ENCODE peak calls at places on chromosomes 4 and X, in six cellular contexts. One of them, this sample, is unnamed.

GRCh38 chr4:120215350-120215749 is 148.7 kb upstream of the MAD2L1 start:
- DNase-seq in IMR-90: no peak
- DNase-seq in Karpas-422: no peak
- DNase-seq in HepG2: no peak
- DNase-seq in endothelial cell of umbilical vein: no peak
- DNase-seq in H9: no peak
- DNase-seq in this sample: no peak

GRCh38 chrX:12685541-12685940 is 105.7 kb upstream of the PRPS2 start:
- DNase-seq in IMR-90: peak
- DNase-seq in Karpas-422: no peak
- DNase-seq in HepG2: no peak
- DNase-seq in endothelial cell of umbilical vein: no peak
- DNase-seq in H9: no peak
- DNase-seq in this sample: no peak

GRCh38 chrX:53318766-53319353 is 37.5 kb upstream of the IQSEC2 start:
- DNase-seq in IMR-90: no peak
- DNase-seq in Karpas-422: no peak
- DNase-seq in HepG2: no peak
- DNase-seq in endothelial cell of umbilical vein: no peak
- DNase-seq in H9: no peak
- DNase-seq in this sample: no peak

GRCh38 chrX:149540133-149540620 is 635 bp upstream of the EOLA1 start:
- DNase-seq in IMR-90: peak
- DNase-seq in Karpas-422: peak
- DNase-seq in HepG2: peak
- DNase-seq in endothelial cell of umbilical vein: no peak
- DNase-seq in H9: no peak
- DNase-seq in this sample: peak

GRCh38 chr4:111639876-111640275 is 505.4 kb upstream of the FAM241A start:
- DNase-seq in IMR-90: peak
- DNase-seq in Karpas-422: no peak
- DNase-seq in HepG2: no peak
- DNase-seq in endothelial cell of umbilical vein: peak
- DNase-seq in H9: no peak
- DNase-seq in this sample: peak

GRCh38 chrX:21375795-21376069 is 1.5 kb downstream of the CNKSR2 start:
- DNase-seq in IMR-90: no peak
- DNase-seq in Karpas-422: no peak
- DNase-seq in HepG2: no peak
- DNase-seq in endothelial cell of umbilical vein: no peak
- DNase-seq in H9: no peak
- DNase-seq in this sample: peak

GRCh38 chr4:38366451-38366850 is 297.5 kb upstream of the KLF3 start:
- DNase-seq in IMR-90: no peak
- DNase-seq in Karpas-422: no peak
- DNase-seq in HepG2: no peak
- DNase-seq in endothelial cell of umbilical vein: no peak
- DNase-seq in H9: no peak
- DNase-seq in this sample: no peak

GRCh38 chr4:111718763-111719537 is 426.3 kb upstream of the FAM241A start:
- DNase-seq in IMR-90: no peak
- DNase-seq in Karpas-422: no peak
- DNase-seq in HepG2: no peak
- DNase-seq in endothelial cell of umbilical vein: no peak
- DNase-seq in H9: no peak
- DNase-seq in this sample: peak

GRCh38 chr4:26176621-26177121 is 144.1 kb upstream of the RBPJ start:
- DNase-seq in IMR-90: peak
- DNase-seq in Karpas-422: peak
- DNase-seq in HepG2: no peak
- DNase-seq in endothelial cell of umbilical vein: no peak
- DNase-seq in H9: no peak
- DNase-seq in this sample: peak

GRCh38 chr4:76624271-76624681 is 189.2 kb downstream of the SHROOM3 start:
- DNase-seq in IMR-90: peak
- DNase-seq in Karpas-422: no peak
- DNase-seq in HepG2: no peak
- DNase-seq in endothelial cell of umbilical vein: no peak
- DNase-seq in H9: peak
- DNase-seq in this sample: peak
- H2AFZ ChIP-seq in IMR-90: peak
- H2AFZ ChIP-seq in Karpas-422: no peak
- H2AFZ ChIP-seq in HepG2: no peak
- H2AFZ ChIP-seq in endothelial cell of umbilical vein: no peak
- H2AFZ ChIP-seq in H9: no peak
- H2AFZ ChIP-seq in this sample: no peak

GRCh38 chr4:128376303-128376702 is 88.7 kb upstream of the PGRMC2 start:
- DNase-seq in IMR-90: no peak
- DNase-seq in Karpas-422: no peak
- DNase-seq in HepG2: no peak
- DNase-seq in endothelial cell of umbilical vein: no peak
- DNase-seq in H9: no peak
- DNase-seq in this sample: no peak

GRCh38 chr4:128376958-128377357 is 89.3 kb upstream of the PGRMC2 start:
- DNase-seq in IMR-90: no peak
- DNase-seq in Karpas-422: no peak
- DNase-seq in HepG2: no peak
- DNase-seq in endothelial cell of umbilical vein: no peak
- DNase-seq in H9: no peak
- DNase-seq in this sample: no peak

GRCh38 chr4:128366212-128366611 is 78.6 kb upstream of the PGRMC2 start:
- DNase-seq in IMR-90: no peak
- DNase-seq in Karpas-422: no peak
- DNase-seq in HepG2: no peak
- DNase-seq in endothelial cell of umbilical vein: no peak
- DNase-seq in H9: no peak
- DNase-seq in this sample: no peak

GRCh38 chr4:128371004-128371777 is 83.6 kb upstream of the PGRMC2 start:
- DNase-seq in IMR-90: peak
- DNase-seq in Karpas-422: no peak
- DNase-seq in HepG2: no peak
- DNase-seq in endothelial cell of umbilical vein: no peak
- DNase-seq in H9: no peak
- DNase-seq in this sample: no peak
- H3K9ac ChIP-seq in IMR-90: peak
- H3K9ac ChIP-seq in Karpas-422: no peak
- H3K9ac ChIP-seq in HepG2: no peak
- H3K9ac ChIP-seq in endothelial cell of umbilical vein: no peak
- H3K9ac ChIP-seq in H9: no peak
- H3K9ac ChIP-seq in this sample: no peak

GRCh38 chr4:81215219-81215892 is at the start of gene PRKG2:
- DNase-seq in IMR-90: no peak
- DNase-seq in Karpas-422: no peak
- DNase-seq in HepG2: no peak
- DNase-seq in endothelial cell of umbilical vein: no peak
- DNase-seq in H9: peak
- DNase-seq in this sample: peak
- H2AFZ ChIP-seq in IMR-90: peak
- H2AFZ ChIP-seq in Karpas-422: no peak
- H2AFZ ChIP-seq in HepG2: no peak
- H2AFZ ChIP-seq in endothelial cell of umbilical vein: no peak
- H2AFZ ChIP-seq in H9: no peak
- H2AFZ ChIP-seq in this sample: peak

GRCh38 chr4:102345795-102346100 is 466 bp upstream of the SLC39A8 start:
- DNase-seq in IMR-90: no peak
- DNase-seq in Karpas-422: no peak
- DNase-seq in HepG2: no peak
- DNase-seq in endothelial cell of umbilical vein: no peak
- DNase-seq in H9: no peak
- DNase-seq in this sample: no peak
- H3K9ac ChIP-seq in IMR-90: no peak
- H3K9ac ChIP-seq in Karpas-422: peak
- H3K9ac ChIP-seq in HepG2: no peak
- H3K9ac ChIP-seq in endothelial cell of umbilical vein: peak
- H3K9ac ChIP-seq in H9: no peak
- H3K9ac ChIP-seq in this sample: no peak

DNA sequence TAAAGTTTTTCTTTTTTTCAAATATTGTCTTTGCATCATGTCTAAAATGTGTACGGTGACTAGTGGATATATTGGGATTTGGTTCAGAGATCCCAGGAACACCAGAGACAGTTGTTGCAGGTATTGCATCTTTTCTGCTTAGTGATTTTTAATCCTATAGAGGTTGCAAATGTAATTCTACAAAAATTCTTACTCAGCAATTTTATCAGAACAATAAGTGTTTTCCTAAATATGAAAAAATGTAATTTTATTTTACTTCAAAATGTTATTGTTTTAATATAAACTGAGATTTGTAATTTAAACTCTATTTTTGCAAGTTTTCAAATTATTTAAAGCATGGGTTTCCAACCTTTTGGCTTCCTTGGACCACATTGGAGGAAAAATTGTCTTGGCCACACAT is 8.2 kb downstream of the ZNF718 start:
- DNase-seq in IMR-90: no peak
- DNase-seq in Karpas-422: no peak
- DNase-seq in HepG2: no peak
- DNase-seq in endothelial cell of umbilical vein: no peak
- DNase-seq in H9: no peak
- DNase-seq in this sample: no peak
- H2AFZ ChIP-seq in IMR-90: no peak
- H2AFZ ChIP-seq in Karpas-422: no peak
- H2AFZ ChIP-seq in HepG2: no peak
- H2AFZ ChIP-seq in endothelial cell of umbilical vein: no peak
- H2AFZ ChIP-seq in H9: no peak
- H2AFZ ChIP-seq in this sample: no peak

GRCh38 chrX:69630147-69630546 is 14.2 kb downstream of the EDA start:
- DNase-seq in IMR-90: no peak
- DNase-seq in Karpas-422: no peak
- DNase-seq in HepG2: no peak
- DNase-seq in endothelial cell of umbilical vein: no peak
- DNase-seq in H9: no peak
- DNase-seq in this sample: no peak
- H3K9ac ChIP-seq in IMR-90: no peak
- H3K9ac ChIP-seq in Karpas-422: no peak
- H3K9ac ChIP-seq in HepG2: no peak
- H3K9ac ChIP-seq in endothelial cell of umbilical vein: no peak
- H3K9ac ChIP-seq in H9: no peak
- H3K9ac ChIP-seq in this sample: no peak

GRCh38 chr4:7124643-7125442 is 57.0 kb upstream of the GRPEL1 start:
- DNase-seq in IMR-90: peak
- DNase-seq in Karpas-422: peak
- DNase-seq in HepG2: peak
- DNase-seq in endothelial cell of umbilical vein: peak
- DNase-seq in H9: peak
- DNase-seq in this sample: no peak
- H2AFZ ChIP-seq in IMR-90: peak
- H2AFZ ChIP-seq in Karpas-422: no peak
- H2AFZ ChIP-seq in HepG2: no peak
- H2AFZ ChIP-seq in endothelial cell of umbilical vein: no peak
- H2AFZ ChIP-seq in H9: no peak
- H2AFZ ChIP-seq in this sample: no peak

GRCh38 chr4:10006236-10006603 is 15.1 kb downstream of the SLC2A9 start:
- DNase-seq in IMR-90: no peak
- DNase-seq in Karpas-422: peak
- DNase-seq in HepG2: peak
- DNase-seq in endothelial cell of umbilical vein: peak
- DNase-seq in H9: no peak
- DNase-seq in this sample: no peak

GRCh38 chr4:10008208-10009005 is 12.9 kb downstream of the SLC2A9 start:
- DNase-seq in IMR-90: peak
- DNase-seq in Karpas-422: no peak
- DNase-seq in HepG2: no peak
- DNase-seq in endothelial cell of umbilical vein: peak
- DNase-seq in H9: no peak
- DNase-seq in this sample: no peak

GRCh38 chr4:10007772-10008171 is 13.5 kb downstream of the SLC2A9 start:
- DNase-seq in IMR-90: no peak
- DNase-seq in Karpas-422: no peak
- DNase-seq in HepG2: no peak
- DNase-seq in endothelial cell of umbilical vein: no peak
- DNase-seq in H9: no peak
- DNase-seq in this sample: no peak

GRCh38 chr4:10006604-10007435 is 14.5 kb downstream of the SLC2A9 start:
- DNase-seq in IMR-90: no peak
- DNase-seq in Karpas-422: no peak
- DNase-seq in HepG2: peak
- DNase-seq in endothelial cell of umbilical vein: peak
- DNase-seq in H9: no peak
- DNase-seq in this sample: no peak

GRCh38 chr4:10007436-10007740 is 13.9 kb downstream of the SLC2A9 start:
- DNase-seq in IMR-90: no peak
- DNase-seq in Karpas-422: no peak
- DNase-seq in HepG2: no peak
- DNase-seq in endothelial cell of umbilical vein: no peak
- DNase-seq in H9: no peak
- DNase-seq in this sample: no peak
- H3K9ac ChIP-seq in IMR-90: no peak
- H3K9ac ChIP-seq in Karpas-422: no peak
- H3K9ac ChIP-seq in HepG2: peak
- H3K9ac ChIP-seq in endothelial cell of umbilical vein: no peak
- H3K9ac ChIP-seq in H9: no peak
- H3K9ac ChIP-seq in this sample: no peak

GRCh38 chr4:1550122-1551070 is 133.7 kb downstream of the FAM53A start:
- DNase-seq in IMR-90: no peak
- DNase-seq in Karpas-422: no peak
- DNase-seq in HepG2: no peak
- DNase-seq in endothelial cell of umbilical vein: no peak
- DNase-seq in H9: no peak
- DNase-seq in this sample: no peak

GRCh38 chr4:1547131-1547862 is 136.8 kb downstream of the FAM53A start:
- DNase-seq in IMR-90: no peak
- DNase-seq in Karpas-422: no peak
- DNase-seq in HepG2: no peak
- DNase-seq in endothelial cell of umbilical vein: peak
- DNase-seq in H9: no peak
- DNase-seq in this sample: no peak

GRCh38 chr4:1551211-1551610 is 132.9 kb downstream of the FAM53A start:
- DNase-seq in IMR-90: no peak
- DNase-seq in Karpas-422: no peak
- DNase-seq in HepG2: no peak
- DNase-seq in endothelial cell of umbilical vein: no peak
- DNase-seq in H9: no peak
- DNase-seq in this sample: no peak

GRCh38 chr4:1549638-1550035 is 134.5 kb downstream of the FAM53A start:
- DNase-seq in IMR-90: no peak
- DNase-seq in Karpas-422: no peak
- DNase-seq in HepG2: no peak
- DNase-seq in endothelial cell of umbilical vein: no peak
- DNase-seq in H9: no peak
- DNase-seq in this sample: no peak

GRCh38 chr4:1547863-1548637 is 136.1 kb downstream of the FAM53A start:
- DNase-seq in IMR-90: no peak
- DNase-seq in Karpas-422: no peak
- DNase-seq in HepG2: no peak
- DNase-seq in endothelial cell of umbilical vein: peak
- DNase-seq in H9: no peak
- DNase-seq in this sample: no peak
- H2AFZ ChIP-seq in IMR-90: no peak
- H2AFZ ChIP-seq in Karpas-422: no peak
- H2AFZ ChIP-seq in HepG2: no peak
- H2AFZ ChIP-seq in endothelial cell of umbilical vein: no peak
- H2AFZ ChIP-seq in H9: no peak
- H2AFZ ChIP-seq in this sample: no peak

GRCh38 chrX:48972214-48973164 is 845 bp upstream of the KCND1 start:
- DNase-seq in IMR-90: peak
- DNase-seq in Karpas-422: peak
- DNase-seq in HepG2: peak
- DNase-seq in endothelial cell of umbilical vein: peak
- DNase-seq in H9: peak
- DNase-seq in this sample: peak
- H3K9ac ChIP-seq in IMR-90: peak
- H3K9ac ChIP-seq in Karpas-422: no peak
- H3K9ac ChIP-seq in HepG2: no peak
- H3K9ac ChIP-seq in endothelial cell of umbilical vein: no peak
- H3K9ac ChIP-seq in H9: peak
- H3K9ac ChIP-seq in this sample: no peak

This sample was measured in neural progenitor cell.